ENCODE peak calls at places on chromosomes 12 and 14, in four cellular contexts. B, G, C and A are unnamed samples.

GRCh38 chr14:99058542-99058941 is 213.5 kb downstream of the BCL11B start:
- DNase-seq in B (no peak), G (no peak), C (no peak), A (no peak)

GRCh38 chr12:85280138-85280983 is at the start of gene ALX1:
- DNase-seq in B (no peak), G (no peak), C (peak), A (no peak)

GRCh38 chr12:46264057-46264456 is 4.8 kb downstream of the SLC38A1 start:
- DNase-seq in B (no peak), G (no peak), C (no peak), A (no peak)

GRCh38 chr12:77893918-77894317 is 63.2 kb downstream of the NAV3 start:
- DNase-seq in B (no peak), G (no peak), C (peak), A (no peak)

GRCh38 chr14:80223696-80224465 is 12.6 kb upstream of the DIO2 start:
- DNase-seq in B (no peak), G (no peak), C (no peak), A (no peak)

GRCh38 chr12:123097521-123098084 is 53.3 kb downstream of the PITPNM2 start:
- DNase-seq in B (no peak), G (no peak), C (peak), A (no peak)

GRCh38 chr14:23364164-23364571 is 804 bp downstream of the EFS start:
- DNase-seq in B (no peak), G (no peak), C (no peak), A (peak)

GRCh38 chr12:77377116-77377515 is 311.7 kb upstream of the E2F7 start:
- DNase-seq in B (no peak), G (no peak), C (no peak), A (no peak)

GRCh38 chr12:67411562-67411961 is 142.4 kb downstream of the CAND1 start:
- DNase-seq in B (no peak), G (no peak), C (no peak), A (no peak)

GRCh38 chr12:131647667-131648066 is 63.2 kb upstream of the SFSWAP start:
- DNase-seq in B (no peak), G (no peak), C (no peak), A (no peak)

GRCh38 chr12:14410841-14411569 is 45.5 kb downstream of the ATF7IP start:
- DNase-seq in B (no peak), G (no peak), C (no peak), A (no peak)

GRCh38 chr12:120264086-120264485 is 1.4 kb downstream of the PXN start:
- DNase-seq in B (no peak), G (no peak), C (peak), A (no peak)

GRCh38 chr12:14384783-14385638 is 19.5 kb downstream of the ATF7IP start:
- DNase-seq in B (no peak), G (peak), C (peak), A (no peak)

GRCh38 chr14:103028772-103029171 is 28.6 kb downstream of the CDC42BPB start:
- DNase-seq in B (no peak), G (no peak), C (no peak), A (no peak)

GRCh38 chr14:94746131-94746530 is 23.8 kb downstream of the GSC start:
- DNase-seq in B (no peak), G (no peak), C (no peak), A (no peak)

GRCh38 chr14:87615822-87616679 is 376.9 kb downstream of the GALC start:
- DNase-seq in B (no peak), G (no peak), C (peak), A (no peak)

GRCh38 chr12:6374781-6375150 is 597 bp downstream of the SCNN1A start:
- DNase-seq in B (no peak), G (no peak), C (no peak), A (no peak)

GRCh38 chr12:98492580-98493140 is 22.7 kb upstream of the TMPO start:
- DNase-seq in B (no peak), G (no peak), C (peak), A (no peak)

GRCh38 chr12:30796508-30796780 is 41.7 kb upstream of the CAPRIN2 start:
- DNase-seq in B (no peak), G (no peak), C (peak), A (no peak)

GRCh38 chr12:76952995-76953394 is 74.2 kb upstream of the CSRP2 start:
- DNase-seq in B (no peak), G (no peak), C (no peak), A (no peak)

GRCh38 chr12:67452119-67452805 is 183.1 kb downstream of the CAND1 start:
- DNase-seq in B (no peak), G (no peak), C (no peak), A (no peak)

GRCh38 chr14:93033983-93034670 is 81.6 kb downstream of the ITPK1 start:
- DNase-seq in B (no peak), G (peak), C (no peak), A (no peak)

GRCh38 chr12:122610911-122611310 is 83.9 kb downstream of the KNTC1 start:
- DNase-seq in B (no peak), G (no peak), C (no peak), A (no peak)

GRCh38 chr14:32693114-32693513 is 245.6 kb upstream of the NPAS3 start:
- DNase-seq in B (no peak), G (no peak), C (no peak), A (no peak)

GRCh38 chr12:10365716-10366433 is 24.0 kb downstream of the KLRK1 start:
- DNase-seq in B (no peak), G (no peak), C (no peak), A (no peak)

GRCh38 chr14:20723458-20723857 is 22.2 kb upstream of the EDDM3A start:
- DNase-seq in B (no peak), G (no peak), C (no peak), A (no peak)

GRCh38 chr12:3035171-3035570 is 42.0 kb upstream of the TSPAN9 start:
- DNase-seq in B (no peak), G (no peak), C (no peak), A (no peak)

GRCh38 chr14:88914956-88915355 is 90.5 kb downstream of the TTC8 start:
- DNase-seq in B (no peak), G (no peak), C (no peak), A (no peak)

GRCh38 chr12:48794870-48795269 is 6.0 kb upstream of the ADCY6 start:
- DNase-seq in B (no peak), G (no peak), C (no peak), A (no peak)

GRCh38 chr14:73696466-73697390 is 17.5 kb downstream of the PNMA1 start:
- DNase-seq in B (no peak), G (no peak), C (no peak), A (no peak)

GRCh38 chr12:87509233-87509820 is 519.9 kb downstream of the C12orf50 start:
- DNase-seq in B (no peak), G (no peak), C (no peak), A (no peak)

GRCh38 chr14:85319998-85320397 is 209.9 kb upstream of the FLRT2 start:
- DNase-seq in B (no peak), G (no peak), C (no peak), A (no peak)

GRCh38 chr12:56267443-56268071 is 815 bp downstream of the COQ10A start:
- DNase-seq in B (no peak), G (no peak), C (peak), A (no peak)